ENCODE peak calls at places on chromosomes 2 and 18, in six cellular contexts. T is WERI-Rb-1, J is brain microvascular endothelial cell, F is mesothelial cell of epicardium, G is epithelial cell of esophagus, D is GM13976. C is an unnamed sample.

GRCh38 chr2:176140130-176140519 is 10.6 kb downstream of the HOXD8 start:
- DNase-seq in G (no peak), T (no peak), F (no peak), D (no peak), J (no peak), C (no peak)

GRCh38 chr2:233156001-233156400 is 95.5 kb upstream of the ATG16L1 start:
- DNase-seq in D (no peak), T (no peak), G (no peak), J (no peak), F (no peak), C (no peak)

GRCh38 chr2:23566236-23567142 is 181.5 kb downstream of the KLHL29 start:
- DNase-seq in F (no peak), T (peak), G (peak), J (no peak), D (peak), C (peak)

GRCh38 chr18:52227536-52227935 is 112.5 kb upstream of the DCC start:
- DNase-seq in F (no peak), G (no peak), D (no peak), T (no peak), J (no peak), C (no peak)

GRCh38 chr2:241816431-241817121 is 7.6 kb downstream of the NEU4 start:
- DNase-seq in J (no peak), D (peak), T (no peak), F (no peak), G (no peak), C (no peak)

GRCh38 chr2:29462293-29462692 is 347.1 kb downstream of the CLIP4 start:
- DNase-seq in G (peak), D (no peak), T (no peak), J (peak), F (no peak), C (peak)

GRCh38 chr18:13680612-13681011 is 45.7 kb downstream of the FAM210A start:
- DNase-seq in J (no peak), F (no peak), T (peak), D (peak), G (peak), C (no peak)

GRCh38 chr2:127424598-127425379 is 6.6 kb downstream of the PROC start:
- DNase-seq in J (no peak), T (no peak), G (no peak), F (no peak), D (peak), C (no peak)

GRCh38 chr2:84217446-84217845 is 241.6 kb downstream of the SUCLG1 start:
- DNase-seq in F (no peak), G (no peak), D (no peak), J (no peak), T (no peak), C (no peak)

GRCh38 chr2:71277536-71278103 is 50.7 kb upstream of the PAIP2B start:
- DNase-seq in F (no peak), T (peak), D (peak), G (peak), J (peak), C (peak)

GRCh38 chr2:43149482-43150107 is 76.8 kb downstream of the ZFP36L2 start:
- DNase-seq in J (no peak), T (no peak), F (no peak), G (no peak), D (no peak), C (peak)

GRCh38 chr18:37282386-37283037 is 283.1 kb downstream of the CELF4 start:
- DNase-seq in F (no peak), T (no peak), D (no peak), J (no peak), G (no peak), C (no peak)

DNA sequence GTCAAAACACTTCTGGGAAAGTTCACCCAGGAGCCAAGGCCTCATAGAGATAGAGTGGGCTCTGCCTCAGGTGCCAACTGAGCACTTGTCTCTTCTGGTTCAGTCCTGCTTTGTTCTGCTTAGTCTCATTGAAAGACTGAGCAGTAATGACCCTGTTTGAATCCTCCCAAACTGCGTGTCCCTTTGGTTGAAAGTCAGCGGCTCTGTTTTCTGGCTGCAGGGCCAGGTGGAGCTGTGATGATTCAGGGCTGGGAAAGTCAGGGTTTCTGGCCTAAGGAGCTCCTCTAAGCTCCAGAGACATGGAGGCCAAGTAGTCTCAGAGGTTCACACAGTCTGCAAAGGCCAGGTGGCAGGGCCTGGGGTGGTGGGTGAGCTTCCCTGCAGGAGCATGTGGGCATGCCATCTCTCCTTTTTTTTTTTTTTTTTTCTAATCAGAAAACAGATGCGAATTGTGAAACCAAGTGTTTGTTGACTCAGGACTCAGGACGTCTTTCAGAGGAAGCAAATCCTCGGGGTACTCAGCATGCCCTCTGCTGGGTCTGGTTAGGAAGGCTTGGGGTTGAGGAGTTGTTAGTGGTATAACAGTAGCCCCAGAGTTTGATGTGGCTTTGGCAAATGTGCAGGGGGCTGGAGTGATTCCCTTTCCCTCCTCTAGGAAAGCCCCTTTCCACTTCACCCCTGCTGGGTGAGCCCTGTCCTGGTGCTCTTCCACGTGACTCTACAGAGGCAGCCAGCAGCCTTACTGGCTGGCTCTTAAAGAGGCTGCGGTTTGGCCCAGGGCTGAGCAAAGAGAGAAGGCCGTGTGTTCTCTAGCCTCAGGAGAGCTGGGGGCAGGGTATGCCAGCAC is 38.3 kb downstream of the TMEM17 start:
- DNase-seq in J (no peak), T (no peak), G (peak), D (no peak), F (no peak), C (no peak)
- TF ChIP-seq CTCF in J (peak), T (no peak), G (peak), D (no peak), F (no peak), C (no peak)

GRCh38 chr2:72913531-72914225 is 3.6 kb upstream of the EMX1 start:
- DNase-seq in D (no peak), G (no peak), F (no peak), J (no peak), T (peak), C (no peak)
- TF ChIP-seq CTCF in D (no peak), G (peak), F (no peak), J (peak), T (peak), C (no peak)

DNA sequence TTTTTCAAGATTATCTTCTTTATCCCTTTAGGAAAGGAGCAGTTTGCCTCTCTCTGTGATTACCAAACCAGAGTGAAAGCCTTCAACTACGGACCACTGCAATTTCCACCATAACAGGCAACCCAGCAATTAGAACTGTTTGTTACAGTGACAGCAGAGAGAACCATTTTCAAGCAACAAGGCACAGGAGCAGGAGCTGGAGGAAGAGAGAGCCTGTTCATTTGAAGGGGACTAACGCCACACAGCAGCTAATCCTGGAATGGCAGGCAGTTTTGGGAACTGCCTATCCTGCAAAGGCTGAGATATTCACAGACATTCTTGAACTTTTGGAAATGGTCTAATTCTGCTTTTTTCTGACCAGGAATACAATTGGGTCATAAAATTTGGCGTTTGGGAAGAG is 1541.9 kb upstream of the PIK3C3 start:
- DNase-seq in T (peak), G (peak), D (no peak), F (no peak), J (peak), C (no peak)
- TF ChIP-seq CTCF in T (peak), G (peak), D (no peak), F (no peak), J (peak), C (no peak)

GRCh38 chr18:9362869-9363268 is 28.3 kb downstream of the TWSG1 start:
- DNase-seq in J (no peak), G (peak), T (no peak), F (no peak), D (no peak), C (no peak)

GRCh38 chr18:9364242-9364641 is 29.7 kb downstream of the TWSG1 start:
- DNase-seq in J (no peak), F (no peak), T (no peak), D (no peak), G (peak), C (no peak)

GRCh38 chr18:9365406-9365805 is 30.8 kb downstream of the TWSG1 start:
- DNase-seq in F (no peak), D (no peak), T (no peak), J (peak), G (peak), C (no peak)

GRCh38 chr18:9361191-9361590 is 26.6 kb downstream of the TWSG1 start:
- DNase-seq in D (no peak), T (no peak), F (no peak), G (no peak), J (no peak), C (no peak)

DNA sequence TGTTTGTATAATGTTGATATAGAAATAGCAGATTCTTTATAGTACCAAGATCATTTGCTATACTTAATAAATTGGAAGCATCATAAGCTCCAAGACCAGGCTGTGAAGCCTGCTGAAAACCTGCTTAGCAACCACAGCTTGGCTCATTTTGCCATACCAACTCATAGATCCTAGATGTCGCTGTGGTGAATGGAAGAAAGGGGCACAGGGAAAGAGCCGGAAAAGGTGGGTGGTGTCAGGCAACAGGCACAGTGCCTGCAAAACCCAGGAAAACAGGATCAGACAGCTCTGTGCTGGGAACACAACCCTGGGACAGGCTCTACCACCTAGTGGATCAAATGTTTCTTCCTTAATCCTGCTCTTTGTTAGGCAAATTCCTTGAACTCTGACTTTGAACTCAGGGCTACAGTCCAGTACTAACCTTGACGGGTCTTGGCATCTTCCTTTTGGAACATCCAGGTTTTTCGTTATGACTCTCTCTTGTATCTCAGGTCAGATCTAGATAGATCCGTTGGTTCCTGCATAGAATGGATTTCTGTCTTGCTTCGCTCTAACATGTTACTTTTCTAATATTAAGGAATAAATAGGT is 31.6 kb downstream of the TWSG1 start:
- DNase-seq in T (peak), F (no peak), J (peak), G (peak), D (no peak), C (no peak)
- TF ChIP-seq CTCF in T (no peak), F (no peak), J (peak), G (peak), D (no peak), C (no peak)

GRCh38 chr2:216055661-216056060 is 25.9 kb downstream of the PECR start:
- DNase-seq in G (no peak), J (no peak), F (no peak), D (no peak), T (no peak), C (no peak)

GRCh38 chr2:216056739-216057138 is 24.9 kb downstream of the PECR start:
- DNase-seq in D (peak), T (no peak), J (no peak), F (no peak), G (no peak), C (no peak)

GRCh38 chr2:216064014-216064630 is 17.5 kb downstream of the PECR start:
- DNase-seq in T (no peak), G (no peak), D (no peak), J (no peak), F (no peak), C (no peak)

GRCh38 chr2:216057688-216058193 is 23.9 kb downstream of the PECR start:
- DNase-seq in J (peak), T (no peak), D (peak), F (no peak), G (peak), C (peak)

DNA sequence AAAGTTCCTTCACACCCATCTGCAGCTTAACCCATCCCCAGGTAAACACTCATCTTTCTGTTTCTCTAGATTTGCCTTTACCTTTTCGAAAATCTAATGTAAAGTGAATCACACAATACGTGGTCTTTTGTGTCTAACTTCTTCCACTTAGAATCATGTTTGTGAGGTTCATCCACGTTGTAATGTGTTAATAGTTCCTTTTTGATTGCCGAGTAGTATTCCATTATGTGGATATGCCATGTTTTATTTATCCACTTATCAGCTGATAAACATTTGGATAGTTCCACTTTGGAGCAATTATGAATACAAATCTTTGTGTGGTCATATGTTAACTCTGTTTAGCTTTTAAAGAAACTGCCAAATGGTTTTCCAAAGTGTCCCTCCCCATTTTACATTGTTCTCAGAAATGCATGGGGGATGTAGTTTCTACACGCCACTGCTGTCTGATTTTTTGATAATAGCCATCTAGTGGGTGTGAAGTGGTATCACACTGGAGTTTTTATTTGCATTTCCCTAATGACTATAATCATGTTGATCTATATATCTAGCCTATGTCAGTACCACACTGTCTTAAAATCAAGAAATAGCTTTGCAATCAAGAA is 22.3 kb downstream of the PECR start:
- DNase-seq in J (no peak), D (no peak), G (no peak), F (no peak), T (no peak), C (no peak)
- TF ChIP-seq CTCF in J (peak), D (no peak), G (peak), F (no peak), T (peak), C (no peak)

GRCh38 chr18:10006261-10006903 is 92.6 kb downstream of the VAPA start:
- DNase-seq in D (no peak), G (peak), F (no peak), T (peak), J (no peak), C (no peak)
- TF ChIP-seq CTCF in D (no peak), G (peak), F (no peak), T (peak), J (peak), C (no peak)

GRCh38 chr18:40293311-40293710 is 1661.7 kb upstream of the PIK3C3 start:
- DNase-seq in J (no peak), T (no peak), D (no peak), G (peak), F (no peak), C (no peak)
- TF ChIP-seq CTCF in J (peak), T (peak), D (no peak), G (peak), F (no peak), C (no peak)

DNA sequence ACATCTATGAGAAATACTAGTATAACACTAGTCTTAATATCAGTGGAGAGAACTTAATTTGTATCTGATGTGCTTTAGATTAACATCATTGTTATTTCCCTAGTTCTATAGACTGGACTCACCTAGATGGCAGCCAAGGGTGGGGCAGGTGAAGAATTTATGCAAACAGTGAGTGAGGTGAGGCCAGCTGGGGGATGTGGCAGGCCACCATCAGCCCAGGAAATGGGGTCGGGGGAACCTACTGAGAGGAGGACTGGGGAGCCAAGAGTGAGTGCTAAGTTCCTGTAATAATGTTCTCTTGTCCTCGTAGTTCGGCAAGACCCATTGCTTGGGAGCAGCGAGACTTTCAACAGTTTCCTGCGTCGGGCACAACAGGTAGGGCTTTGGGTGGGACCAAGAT is 2.5 kb downstream of the SNX17 start:
- DNase-seq in T (no peak), J (no peak), G (no peak), D (no peak), F (no peak), C (no peak)
- TF ChIP-seq CTCF in T (no peak), J (no peak), G (no peak), D (no peak), F (no peak), C (no peak)